ENCODE peak calls at places on chromosomes 13 and 19, in nine cellular contexts. One of them, this sample, is unnamed.

GRCh38 chr19:572140-572890 is at the start of gene BSG:
- DNase-seq in stomach: peak; percentile 99
- DNase-seq in sigmoid colon: peak; percentile 99
- DNase-seq in cardiac muscle cell: peak; percentile 99
- DNase-seq in CD4-positive, alpha-beta memory T cell: peak; percentile 99
- DNase-seq in GM23248: peak; percentile 100
- DNase-seq in heart right ventricle: peak; percentile 98
- DNase-seq in SK-N-SH: peak; percentile 99
- DNase-seq in HAP-1: peak; percentile 98
- DNase-seq in this sample: peak; percentile 99

GRCh38 chr19:42140125-42140754 is 8.0 kb upstream of the POU2F2 start:
- DNase-seq in stomach: peak; percentile 41
- DNase-seq in sigmoid colon: no peak
- DNase-seq in cardiac muscle cell: peak; percentile 91
- DNase-seq in CD4-positive, alpha-beta memory T cell: no peak
- DNase-seq in GM23248: peak; percentile 86
- DNase-seq in heart right ventricle: peak; percentile 72
- DNase-seq in SK-N-SH: no peak
- DNase-seq in HAP-1: peak; percentile 32
- DNase-seq in this sample: peak; percentile 52

GRCh38 chr19:47696635-47697034 is 16.6 kb upstream of the EHD2 start:
- DNase-seq in stomach: no peak
- DNase-seq in sigmoid colon: no peak
- DNase-seq in cardiac muscle cell: no peak
- DNase-seq in CD4-positive, alpha-beta memory T cell: no peak
- DNase-seq in GM23248: no peak
- DNase-seq in heart right ventricle: no peak
- DNase-seq in SK-N-SH: peak; percentile 33
- DNase-seq in HAP-1: no peak
- DNase-seq in this sample: no peak

GRCh38 chr19:38321646-38322323 is 2.1 kb downstream of the KCNK6 start:
- DNase-seq in stomach: no peak
- DNase-seq in sigmoid colon: peak; percentile 98
- DNase-seq in cardiac muscle cell: no peak
- DNase-seq in CD4-positive, alpha-beta memory T cell: no peak
- DNase-seq in GM23248: peak; percentile 87
- DNase-seq in heart right ventricle: peak; percentile 84
- DNase-seq in SK-N-SH: no peak
- DNase-seq in HAP-1: no peak
- DNase-seq in this sample: peak; percentile 85

GRCh38 chr19:511101-511841 is 4.0 kb downstream of the TPGS1 start:
- DNase-seq in stomach: peak; percentile 37
- DNase-seq in sigmoid colon: peak; percentile 86
- DNase-seq in cardiac muscle cell: no peak
- DNase-seq in CD4-positive, alpha-beta memory T cell: peak; percentile 96
- DNase-seq in GM23248: peak; percentile 42
- DNase-seq in heart right ventricle: peak; percentile 68
- DNase-seq in SK-N-SH: no peak
- DNase-seq in HAP-1: no peak
- DNase-seq in this sample: no peak

GRCh38 chr13:62643799-62644484 is 1228.3 kb upstream of the PCDH20 start:
- DNase-seq in stomach: no peak
- DNase-seq in sigmoid colon: no peak
- DNase-seq in cardiac muscle cell: no peak
- DNase-seq in CD4-positive, alpha-beta memory T cell: no peak
- DNase-seq in GM23248: no peak
- DNase-seq in heart right ventricle: no peak
- DNase-seq in SK-N-SH: no peak
- DNase-seq in HAP-1: no peak
- DNase-seq in this sample: no peak

GRCh38 chr13:105048685-105049084 is 1486.8 kb downstream of the EFNB2 start:
- DNase-seq in stomach: no peak
- DNase-seq in sigmoid colon: no peak
- DNase-seq in cardiac muscle cell: no peak
- DNase-seq in CD4-positive, alpha-beta memory T cell: no peak
- DNase-seq in GM23248: no peak
- DNase-seq in heart right ventricle: no peak
- DNase-seq in SK-N-SH: no peak
- DNase-seq in HAP-1: no peak
- DNase-seq in this sample: no peak

GRCh38 chr19:10747271-10747670 is 29.4 kb downstream of the DNM2 start:
- DNase-seq in stomach: peak; percentile 58
- DNase-seq in sigmoid colon: no peak
- DNase-seq in cardiac muscle cell: no peak
- DNase-seq in CD4-positive, alpha-beta memory T cell: no peak
- DNase-seq in GM23248: no peak
- DNase-seq in heart right ventricle: no peak
- DNase-seq in SK-N-SH: no peak
- DNase-seq in HAP-1: no peak
- DNase-seq in this sample: no peak

GRCh38 chr13:24038405-24038804 is 122.1 kb upstream of the SPATA13 start:
- DNase-seq in stomach: no peak
- DNase-seq in sigmoid colon: no peak
- DNase-seq in cardiac muscle cell: no peak
- DNase-seq in CD4-positive, alpha-beta memory T cell: no peak
- DNase-seq in GM23248: peak; percentile 76
- DNase-seq in heart right ventricle: no peak
- DNase-seq in SK-N-SH: no peak
- DNase-seq in HAP-1: no peak
- DNase-seq in this sample: no peak

GRCh38 chr13:29573190-29573589 is 22.3 kb downstream of the SLC7A1 start:
- DNase-seq in stomach: peak; percentile 53
- DNase-seq in sigmoid colon: peak; percentile 82
- DNase-seq in cardiac muscle cell: no peak
- DNase-seq in CD4-positive, alpha-beta memory T cell: no peak
- DNase-seq in GM23248: peak; percentile 60
- DNase-seq in heart right ventricle: no peak
- DNase-seq in SK-N-SH: no peak
- DNase-seq in HAP-1: no peak
- DNase-seq in this sample: peak; percentile 57

GRCh38 chr19:39155741-39156140 is 30.2 kb downstream of the PAK4 start:
- DNase-seq in stomach: no peak
- DNase-seq in sigmoid colon: no peak
- DNase-seq in cardiac muscle cell: no peak
- DNase-seq in CD4-positive, alpha-beta memory T cell: no peak
- DNase-seq in GM23248: no peak
- DNase-seq in heart right ventricle: no peak
- DNase-seq in SK-N-SH: no peak
- DNase-seq in HAP-1: no peak
- DNase-seq in this sample: no peak

GRCh38 chr19:7582446-7582845 is 13.2 kb upstream of the CAMSAP3 start:
- DNase-seq in stomach: peak; percentile 35
- DNase-seq in sigmoid colon: no peak
- DNase-seq in cardiac muscle cell: no peak
- DNase-seq in CD4-positive, alpha-beta memory T cell: no peak
- DNase-seq in GM23248: no peak
- DNase-seq in heart right ventricle: no peak
- DNase-seq in SK-N-SH: no peak
- DNase-seq in HAP-1: no peak
- DNase-seq in this sample: no peak

GRCh38 chr19:19382118-19382517 is 23.4 kb upstream of the GATAD2A start:
- DNase-seq in stomach: no peak
- DNase-seq in sigmoid colon: no peak
- DNase-seq in cardiac muscle cell: no peak
- DNase-seq in CD4-positive, alpha-beta memory T cell: no peak
- DNase-seq in GM23248: no peak
- DNase-seq in heart right ventricle: no peak
- DNase-seq in SK-N-SH: no peak
- DNase-seq in HAP-1: no peak
- DNase-seq in this sample: no peak

GRCh38 chr13:35923347-35923746 is 207.8 kb downstream of the DCLK1 start:
- DNase-seq in stomach: no peak
- DNase-seq in sigmoid colon: no peak
- DNase-seq in cardiac muscle cell: no peak
- DNase-seq in CD4-positive, alpha-beta memory T cell: no peak
- DNase-seq in GM23248: peak; percentile 84
- DNase-seq in heart right ventricle: peak; percentile 15
- DNase-seq in SK-N-SH: no peak
- DNase-seq in HAP-1: no peak
- DNase-seq in this sample: peak; percentile 68

GRCh38 chr13:72521965-72522661 is 205.3 kb downstream of the MZT1 start:
- DNase-seq in stomach: peak; percentile 42
- DNase-seq in sigmoid colon: no peak
- DNase-seq in cardiac muscle cell: no peak
- DNase-seq in CD4-positive, alpha-beta memory T cell: no peak
- DNase-seq in GM23248: no peak
- DNase-seq in heart right ventricle: no peak
- DNase-seq in SK-N-SH: peak; percentile 46
- DNase-seq in HAP-1: no peak
- DNase-seq in this sample: no peak

GRCh38 chr19:32041681-32042292 is 303.6 kb upstream of the ZNF507 start:
- DNase-seq in stomach: no peak
- DNase-seq in sigmoid colon: no peak
- DNase-seq in cardiac muscle cell: peak; percentile 69
- DNase-seq in CD4-positive, alpha-beta memory T cell: peak; percentile 0
- DNase-seq in GM23248: peak; percentile 72
- DNase-seq in heart right ventricle: peak; percentile 27
- DNase-seq in SK-N-SH: peak; percentile 72
- DNase-seq in HAP-1: peak; percentile 62
- DNase-seq in this sample: peak; percentile 65

GRCh38 chr19:50688766-50689165 is 30.8 kb downstream of the SHANK1 start:
- DNase-seq in stomach: no peak
- DNase-seq in sigmoid colon: no peak
- DNase-seq in cardiac muscle cell: no peak
- DNase-seq in CD4-positive, alpha-beta memory T cell: no peak
- DNase-seq in GM23248: no peak
- DNase-seq in heart right ventricle: no peak
- DNase-seq in SK-N-SH: no peak
- DNase-seq in HAP-1: no peak
- DNase-seq in this sample: no peak

GRCh38 chr13:81001828-81002385 is 661.0 kb upstream of the SPRY2 start:
- DNase-seq in stomach: no peak
- DNase-seq in sigmoid colon: no peak
- DNase-seq in cardiac muscle cell: no peak
- DNase-seq in CD4-positive, alpha-beta memory T cell: no peak
- DNase-seq in GM23248: no peak
- DNase-seq in heart right ventricle: no peak
- DNase-seq in SK-N-SH: no peak
- DNase-seq in HAP-1: no peak
- DNase-seq in this sample: no peak

GRCh38 chr13:42078113-42078769 is 29.8 kb downstream of the DGKH start:
- DNase-seq in stomach: no peak
- DNase-seq in sigmoid colon: no peak
- DNase-seq in cardiac muscle cell: peak; percentile 59
- DNase-seq in CD4-positive, alpha-beta memory T cell: no peak
- DNase-seq in GM23248: no peak
- DNase-seq in heart right ventricle: no peak
- DNase-seq in SK-N-SH: peak; percentile 20
- DNase-seq in HAP-1: no peak
- DNase-seq in this sample: no peak

GRCh38 chr19:16585808-16586476 is 13.7 kb upstream of the SLC35E1 start:
- DNase-seq in stomach: no peak
- DNase-seq in sigmoid colon: no peak
- DNase-seq in cardiac muscle cell: no peak
- DNase-seq in CD4-positive, alpha-beta memory T cell: no peak
- DNase-seq in GM23248: no peak
- DNase-seq in heart right ventricle: no peak
- DNase-seq in SK-N-SH: no peak
- DNase-seq in HAP-1: no peak
- DNase-seq in this sample: peak; percentile 32
- H3K4me1 ChIP-seq in stomach: peaks cover 94% of the 10 kb centered on the region
- H3K4me1 ChIP-seq in sigmoid colon: peaks cover 80% of the 10 kb centered on the region
- H3K4me1 ChIP-seq in cardiac muscle cell: peaks cover 77% of the 10 kb centered on the region
- H3K4me1 ChIP-seq in CD4-positive, alpha-beta memory T cell: peaks cover 95% of the 10 kb centered on the region
- H3K4me1 ChIP-seq in GM23248: peaks cover 44% of the 10 kb centered on the region
- H3K4me1 ChIP-seq in heart right ventricle: peaks cover 55% of the 10 kb centered on the region
- H3K4me1 ChIP-seq in SK-N-SH: peaks cover 50% of the 10 kb centered on the region
- H3K4me1 ChIP-seq in HAP-1: peaks cover 7% of the 10 kb centered on the region
- H3K4me1 ChIP-seq in this sample: peaks cover 51% of the 10 kb centered on the region

GRCh38 chr13:113499936-113500335 is 9.4 kb upstream of the DCUN1D2 start:
- DNase-seq in stomach: no peak
- DNase-seq in sigmoid colon: no peak
- DNase-seq in cardiac muscle cell: no peak
- DNase-seq in CD4-positive, alpha-beta memory T cell: no peak
- DNase-seq in GM23248: peak; percentile 69
- DNase-seq in heart right ventricle: no peak
- DNase-seq in SK-N-SH: no peak
- DNase-seq in HAP-1: no peak
- DNase-seq in this sample: no peak
- H3K4me1 ChIP-seq in stomach: peaks cover 33% of the 10 kb centered on the region
- H3K4me1 ChIP-seq in sigmoid colon: peaks cover 17% of the 10 kb centered on the region
- H3K4me1 ChIP-seq in cardiac muscle cell: peaks cover 5% of the 10 kb centered on the region
- H3K4me1 ChIP-seq in CD4-positive, alpha-beta memory T cell: peaks cover 21% of the 10 kb centered on the region
- H3K4me1 ChIP-seq in GM23248: peaks cover 7% of the 10 kb centered on the region
- H3K4me1 ChIP-seq in heart right ventricle: no peaks in the 10 kb centered on the region
- H3K4me1 ChIP-seq in SK-N-SH: no peaks in the 10 kb centered on the region
- H3K4me1 ChIP-seq in HAP-1: no peaks in the 10 kb centered on the region
- H3K4me1 ChIP-seq in this sample: no peaks in the 10 kb centered on the region

GRCh38 chr19:49084206-49085019 is 838 bp upstream of the SNRNP70 start:
- DNase-seq in stomach: no peak
- DNase-seq in sigmoid colon: no peak
- DNase-seq in cardiac muscle cell: no peak
- DNase-seq in CD4-positive, alpha-beta memory T cell: no peak
- DNase-seq in GM23248: no peak
- DNase-seq in heart right ventricle: no peak
- DNase-seq in SK-N-SH: no peak
- DNase-seq in HAP-1: no peak
- DNase-seq in this sample: peak; percentile 65
- H3K4me1 ChIP-seq in stomach: peaks cover 44% of the 10 kb centered on the region
- H3K4me1 ChIP-seq in sigmoid colon: peaks cover 32% of the 10 kb centered on the region
- H3K4me1 ChIP-seq in cardiac muscle cell: peaks cover 6% of the 10 kb centered on the region
- H3K4me1 ChIP-seq in CD4-positive, alpha-beta memory T cell: peaks cover 32% of the 10 kb centered on the region
- H3K4me1 ChIP-seq in GM23248: peaks cover 13% of the 10 kb centered on the region
- H3K4me1 ChIP-seq in heart right ventricle: peaks cover 2% of the 10 kb centered on the region
- H3K4me1 ChIP-seq in SK-N-SH: peaks cover 10% of the 10 kb centered on the region
- H3K4me1 ChIP-seq in HAP-1: peaks cover 10% of the 10 kb centered on the region
- H3K4me1 ChIP-seq in this sample: peaks cover 6% of the 10 kb centered on the region

GRCh38 chr19:40598121-40598917 is 2.9 kb upstream of the LTBP4 start:
- DNase-seq in stomach: peak; percentile 91
- DNase-seq in sigmoid colon: peak; percentile 95
- DNase-seq in cardiac muscle cell: peak; percentile 92
- DNase-seq in CD4-positive, alpha-beta memory T cell: peak; percentile 77
- DNase-seq in GM23248: peak; percentile 88
- DNase-seq in heart right ventricle: peak; percentile 90
- DNase-seq in SK-N-SH: peak; percentile 94
- DNase-seq in HAP-1: peak; percentile 86
- DNase-seq in this sample: peak; percentile 96

GRCh38 chr19:40598918-40599307 is 2.3 kb upstream of the LTBP4 start:
- DNase-seq in stomach: no peak
- DNase-seq in sigmoid colon: no peak
- DNase-seq in cardiac muscle cell: no peak
- DNase-seq in CD4-positive, alpha-beta memory T cell: no peak
- DNase-seq in GM23248: no peak
- DNase-seq in heart right ventricle: no peak
- DNase-seq in SK-N-SH: no peak
- DNase-seq in HAP-1: no peak
- DNase-seq in this sample: peak; percentile 60

GRCh38 chr19:40601061-40601973 is at the start of gene LTBP4:
- DNase-seq in stomach: no peak
- DNase-seq in sigmoid colon: peak; percentile 89
- DNase-seq in cardiac muscle cell: peak; percentile 70
- DNase-seq in CD4-positive, alpha-beta memory T cell: no peak
- DNase-seq in GM23248: peak; percentile 75
- DNase-seq in heart right ventricle: peak; percentile 75
- DNase-seq in SK-N-SH: peak; percentile 74
- DNase-seq in HAP-1: no peak
- DNase-seq in this sample: peak; percentile 76

GRCh38 chr19:40600086-40600917 is 867 bp upstream of the LTBP4 start:
- DNase-seq in stomach: no peak
- DNase-seq in sigmoid colon: peak; percentile 77
- DNase-seq in cardiac muscle cell: no peak
- DNase-seq in CD4-positive, alpha-beta memory T cell: no peak
- DNase-seq in GM23248: no peak
- DNase-seq in heart right ventricle: peak; percentile 70
- DNase-seq in SK-N-SH: no peak
- DNase-seq in HAP-1: no peak
- DNase-seq in this sample: peak; percentile 90

GRCh38 chr19:40599331-40600085 is 1.7 kb upstream of the LTBP4 start:
- DNase-seq in stomach: no peak
- DNase-seq in sigmoid colon: no peak
- DNase-seq in cardiac muscle cell: no peak
- DNase-seq in CD4-positive, alpha-beta memory T cell: no peak
- DNase-seq in GM23248: no peak
- DNase-seq in heart right ventricle: peak; percentile 54
- DNase-seq in SK-N-SH: no peak
- DNase-seq in HAP-1: no peak
- DNase-seq in this sample: no peak
- H3K4me1 ChIP-seq in stomach: peaks cover 80% of the 10 kb centered on the region
- H3K4me1 ChIP-seq in sigmoid colon: peaks cover 77% of the 10 kb centered on the region
- H3K4me1 ChIP-seq in cardiac muscle cell: peaks cover 33% of the 10 kb centered on the region
- H3K4me1 ChIP-seq in CD4-positive, alpha-beta memory T cell: peaks cover 71% of the 10 kb centered on the region
- H3K4me1 ChIP-seq in GM23248: peaks cover 26% of the 10 kb centered on the region
- H3K4me1 ChIP-seq in heart right ventricle: peaks cover 28% of the 10 kb centered on the region
- H3K4me1 ChIP-seq in SK-N-SH: peaks cover under 1% of the 10 kb centered on the region
- H3K4me1 ChIP-seq in HAP-1: peaks cover 43% of the 10 kb centered on the region
- H3K4me1 ChIP-seq in this sample: peaks cover 4% of the 10 kb centered on the region